ENCODE peak calls at places on chromosome X, in ten cellular contexts. L is HT1080; J is fibroblast of the aortic adventitia; C is neural crest cell; O is activated T-helper 1 cell treated with anti-CD3 and anti-CD28 coated beads, Interleukin-12 subunit alpha, Interleukin-12 subunit beta, Interleukin-2, Interleukin-4 antibody, amounts not matched to agents 30 ng/mL and 10 ng/mL and 1 ng/mL, durations not matched to agents 14 hours and 24 hours and 36 hours; P is effector memory CD8-positive, alpha-beta T cell; K is left lung; G is hypothalamus; X is EL; W is GM13976. D is an unnamed sample.

GRCh38 chrX:55127692-55128091 is 38.9 kb downstream of the PAGE2 start:
- DNase-seq in L (peak), J (peak), C (no peak), O (no peak), P (no peak), K (no peak), G (no peak), X (peak), W (no peak), D (no peak)

GRCh38 chrX:154748712-154749339 is 2.1 kb downstream of the GAB3 start:
- DNase-seq in L (peak), J (peak), C (peak), O (peak), P (peak), K (no peak), G (no peak), X (peak), W (peak), D (peak)

GRCh38 chrX:8504451-8504850 is 39.8 kb downstream of the VCX3B start:
- DNase-seq in L (peak), J (peak), C (no peak), O (no peak), P (no peak), K (no peak), G (no peak), X (peak), W (no peak), D (no peak)

GRCh38 chrX:43065978-43066377 is 288.0 kb upstream of the PPP1R2C start:
- DNase-seq in L (peak), J (no peak), C (no peak), O (no peak), P (no peak), K (no peak), G (no peak), X (no peak), W (no peak), D (no peak)

GRCh38 chrX:38968817-38969216 is 167.6 kb downstream of the MID1IP1 start:
- DNase-seq in L (no peak), J (no peak), C (no peak), O (no peak), P (no peak), K (no peak), G (no peak), X (no peak), W (no peak), D (peak)

GRCh38 chrX:118945921-118946320 is 28.5 kb upstream of the LONRF3 start:
- DNase-seq in L (no peak), J (no peak), C (no peak), O (no peak), P (no peak), K (no peak), G (no peak), X (no peak), W (no peak), D (no peak)

GRCh38 chrX:54452920-54453319 is 12.7 kb downstream of the TSR2 start:
- DNase-seq in L (peak), J (no peak), C (peak), O (no peak), P (no peak), K (no peak), G (no peak), X (peak), W (no peak), D (peak)

GRCh38 chrX:119272882-119273806 is 37.1 kb downstream of the PGRMC1 start:
- DNase-seq in L (no peak), J (peak), C (no peak), O (peak), P (peak), K (peak), G (no peak), X (peak), W (peak), D (peak)

GRCh38 chrX:21930986-21931385 is 9.5 kb upstream of the SMS start:
- DNase-seq in L (no peak), J (no peak), C (no peak), O (no peak), P (no peak), K (no peak), G (no peak), X (no peak), W (no peak), D (no peak)

GRCh38 chrX:34288782-34289181 is 156.7 kb upstream of the FAM47A start:
- DNase-seq in L (peak), J (no peak), C (no peak), O (no peak), P (no peak), K (no peak), G (no peak), X (no peak), W (no peak), D (no peak)

GRCh38 chrX:132480581-132481203 is 8.1 kb downstream of the MBNL3 start:
- DNase-seq in L (peak), J (peak), C (no peak), O (peak), P (peak), K (no peak), G (no peak), X (peak), W (peak), D (no peak)

GRCh38 chrX:125203737-125204578 is 115.7 kb upstream of the TEX13C start:
- DNase-seq in L (peak), J (no peak), C (peak), O (no peak), P (no peak), K (peak), G (no peak), X (no peak), W (peak), D (no peak)

GRCh38 chrX:76454456-76454927 is 27.0 kb downstream of the MAGEE1 start:
- DNase-seq in L (peak), J (peak), C (no peak), O (no peak), P (no peak), K (no peak), G (no peak), X (peak), W (peak), D (peak)

GRCh38 chrX:106397788-106398538 is 213.8 kb upstream of the RADX start:
- DNase-seq in L (no peak), J (no peak), C (no peak), O (no peak), P (no peak), K (no peak), G (no peak), X (no peak), W (no peak), D (no peak)

GRCh38 chrX:130592204-130592603 is 190.4 kb downstream of the RBMX2 start:
- DNase-seq in L (no peak), J (no peak), C (no peak), O (no peak), P (no peak), K (no peak), G (no peak), X (no peak), W (no peak), D (no peak)

GRCh38 chrX:85499400-85499799 is 119.9 kb upstream of the POF1B start:
- DNase-seq in L (no peak), J (no peak), C (no peak), O (no peak), P (no peak), K (no peak), G (no peak), X (no peak), W (no peak), D (no peak)

GRCh38 chrX:69120476-69120875 is 44.8 kb downstream of the PJA1 start:
- DNase-seq in L (no peak), J (no peak), C (no peak), O (no peak), P (no peak), K (no peak), G (no peak), X (no peak), W (no peak), D (no peak)

GRCh38 chrX:41412261-41413167 is 34.6 kb upstream of the NYX start:
- DNase-seq in L (no peak), J (no peak), C (no peak), O (no peak), P (no peak), K (no peak), G (no peak), X (no peak), W (no peak), D (no peak)

GRCh38 chrX:122866527-122866926 is 317.6 kb upstream of the GRIA3 start:
- DNase-seq in L (peak), J (peak), C (no peak), O (no peak), P (no peak), K (no peak), G (no peak), X (peak), W (no peak), D (no peak)

GRCh38 chrX:11531226-11531625 is 134.5 kb downstream of the ARHGAP6 start:
- DNase-seq in L (no peak), J (peak), C (no peak), O (no peak), P (no peak), K (no peak), G (no peak), X (peak), W (no peak), D (no peak)

GRCh38 chrX:11375614-11376119 is 82.5 kb downstream of the AMELX start:
- DNase-seq in L (no peak), J (peak), C (no peak), O (no peak), P (no peak), K (no peak), G (no peak), X (no peak), W (no peak), D (no peak)

GRCh38 chrX:115183980-115184379 is 5.2 kb upstream of the RBMXL3 start:
- DNase-seq in L (no peak), J (no peak), C (no peak), O (no peak), P (no peak), K (no peak), G (no peak), X (peak), W (no peak), D (no peak)

GRCh38 chrX:56728752-56729151 is 291 bp upstream of the NBDY start:
- DNase-seq in L (no peak), J (peak), C (peak), O (no peak), P (peak), K (no peak), G (no peak), X (peak), W (no peak), D (peak)

GRCh38 chrX:6465731-6466130 is 69.2 kb downstream of the VCX3A start:
- DNase-seq in L (no peak), J (no peak), C (no peak), O (no peak), P (no peak), K (no peak), G (no peak), X (no peak), W (no peak), D (peak)

GRCh38 chrX:83278988-83279387 is 229.1 kb upstream of the POU3F4 start:
- DNase-seq in L (no peak), J (no peak), C (no peak), O (no peak), P (no peak), K (no peak), G (no peak), X (no peak), W (no peak), D (no peak)

GRCh38 chrX:154411322-154411980 is at the start of gene TAFAZZIN:
- DNase-seq in L (peak), J (peak), C (peak), O (peak), P (peak), K (peak), G (no peak), X (peak), W (peak), D (peak)

GRCh38 chrX:64975491-64975890 is 759 bp downstream of the ZC4H2 start:
- DNase-seq in L (peak), J (peak), C (peak), O (no peak), P (peak), K (peak), G (no peak), X (peak), W (peak), D (peak)

GRCh38 chrX:23235051-23235450 is 99.6 kb upstream of the PTCHD1 start:
- DNase-seq in L (no peak), J (no peak), C (no peak), O (no peak), P (no peak), K (no peak), G (no peak), X (no peak), W (no peak), D (no peak)

D was measured in SK-N-DZ.